ENCODE peak calls at places on chromosomes 4 and X, in six cellular contexts. I, Z, X, J, P and D are unnamed samples.

GRCh38 chr4:166282081-166282770 is 409.2 kb downstream of the TLL1 start:
- DNase-seq in I (no peak), Z (no peak), X (no peak), J (no peak), P (no peak), D (no peak)

GRCh38 chr4:37383579-37384229 is 139.2 kb downstream of the NWD2 start:
- DNase-seq in I (peak; percentile 5), Z (peak; percentile 36), X (peak; percentile 71), J (no peak), P (peak; percentile 28), D (peak; percentile 53)

GRCh38 chr4:26441110-26441509 is 49.2 kb downstream of the CCKAR start:
- DNase-seq in I (peak; percentile 73), Z (no peak), X (no peak), J (no peak), P (no peak), D (no peak)

GRCh38 chr4:164959896-164960295 is 17.6 kb downstream of the TRIM61 start:
- DNase-seq in I (peak; percentile 22), Z (no peak), X (no peak), J (no peak), P (no peak), D (no peak)

GRCh38 chrX:8629871-8630270 is 102.1 kb downstream of the ANOS1 start:
- DNase-seq in I (peak; percentile 4), Z (no peak), X (no peak), J (no peak), P (no peak), D (no peak)

GRCh38 chrX:155218777-155219176 is 2.5 kb downstream of the VBP1 start:
- DNase-seq in I (no peak), Z (no peak), X (no peak), J (no peak), P (no peak), D (no peak)

GRCh38 chr4:15878011-15878410 is 60.5 kb downstream of the FGFBP1 start:
- DNase-seq in I (no peak), Z (no peak), X (peak; percentile 28), J (no peak), P (no peak), D (no peak)

GRCh38 chr4:128676095-128676494 is 133.4 kb upstream of the JADE1 start:
- DNase-seq in I (no peak), Z (no peak), X (no peak), J (no peak), P (no peak), D (no peak)

GRCh38 chr4:163165217-163166017 is 1.3 kb downstream of the NAF1 start:
- DNase-seq in I (peak; percentile 34), Z (no peak), X (no peak), J (no peak), P (peak; percentile 30), D (no peak)

GRCh38 chr4:175087156-175087555 is 169.0 kb downstream of the ADAM29 start:
- DNase-seq in I (no peak), Z (no peak), X (no peak), J (no peak), P (no peak), D (no peak)

GRCh38 chr4:182869697-182870096 is 47.5 kb downstream of the DCTD start:
- DNase-seq in I (no peak), Z (no peak), X (no peak), J (no peak), P (no peak), D (no peak)

GRCh38 chr4:138308421-138308820 is 66.3 kb upstream of the SLC7A11 start:
- DNase-seq in I (peak; percentile 76), Z (no peak), X (no peak), J (no peak), P (peak; percentile 68), D (no peak)

GRCh38 chr4:39802005-39802404 is 104.1 kb downstream of the UBE2K start:
- DNase-seq in I (no peak), Z (no peak), X (no peak), J (no peak), P (no peak), D (no peak)

GRCh38 chr4:39341075-39341725 is 25.0 kb downstream of the RFC1 start:
- DNase-seq in I (no peak), Z (no peak), X (no peak), J (no peak), P (no peak), D (no peak)

GRCh38 chrX:107537815-107538214 is 88.4 kb downstream of the FRMPD3 start:
- DNase-seq in I (peak; percentile 50), Z (peak; percentile 76), X (peak; percentile 67), J (no peak), P (peak; percentile 46), D (peak; percentile 9)

GRCh38 chr4:36208884-36209473 is 35.3 kb downstream of the ARAP2 start:
- DNase-seq in I (no peak), Z (no peak), X (no peak), J (no peak), P (no peak), D (no peak)

GRCh38 chr4:7052923-7053715 is 9.9 kb downstream of the TADA2B start:
- DNase-seq in I (no peak), Z (no peak), X (no peak), J (no peak), P (peak; percentile 32), D (no peak)

GRCh38 chrX:100447563-100448397 is 37.7 kb upstream of the PCDH19 start:
- DNase-seq in I (peak; percentile 1), Z (peak; percentile 48), X (peak; percentile 55), J (no peak), P (peak; percentile 28), D (peak; percentile 18)

GRCh38 chr4:21879187-21879586 is 69.4 kb downstream of the KCNIP4 start:
- DNase-seq in I (peak; percentile 23), Z (peak; percentile 74), X (peak; percentile 73), J (peak; percentile 33), P (peak; percentile 17), D (no peak)

GRCh38 chr4:184697956-184698355 is 35.9 kb downstream of the CENPU start:
- DNase-seq in I (no peak), Z (no peak), X (no peak), J (no peak), P (no peak), D (no peak)

GRCh38 chr4:184699941-184700340 is 34.0 kb downstream of the CENPU start:
- DNase-seq in I (peak; percentile 30), Z (no peak), X (no peak), J (no peak), P (no peak), D (no peak)

GRCh38 chr4:184694412-184694956 is 39.4 kb downstream of the CENPU start:
- DNase-seq in I (no peak), Z (no peak), X (no peak), J (no peak), P (no peak), D (no peak)

GRCh38 chr4:184693056-184693455 is 40.8 kb downstream of the CENPU start:
- DNase-seq in I (peak; percentile 62), Z (no peak), X (no peak), J (no peak), P (no peak), D (no peak)

GRCh38 chr4:184695178-184695896 is 38.6 kb downstream of the CENPU start:
- DNase-seq in I (peak; percentile 19), Z (no peak), X (no peak), J (no peak), P (peak; percentile 18), D (no peak)
- H2BK15ac ChIP-seq in I (no peak overlapping the region), Z (no peak overlapping the region), X (no peak overlapping the region), J (no peak overlapping the region), P (no peak overlapping the region), D (no peak overlapping the region)

DNA sequence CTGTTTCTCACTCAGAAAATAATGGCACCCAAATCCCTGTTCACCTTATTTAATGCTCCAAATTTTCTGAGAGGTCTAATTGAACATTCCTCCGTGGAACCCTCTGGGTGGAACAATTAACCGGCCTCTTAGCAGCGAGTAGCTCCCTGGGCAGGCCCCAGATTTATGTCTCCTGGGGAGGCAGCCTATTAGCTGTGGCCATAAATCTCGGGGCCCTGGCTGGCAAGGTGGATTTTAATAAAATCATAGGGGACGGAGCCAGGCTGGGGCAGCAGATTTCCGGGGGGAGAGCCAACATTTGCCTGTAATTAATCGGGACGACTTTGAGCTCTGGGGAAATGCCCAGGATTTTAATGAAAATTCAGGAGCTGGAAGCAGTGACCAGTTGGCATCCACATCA is 49.1 kb upstream of the MSX1 start:
- DNase-seq in I (no peak), Z (no peak), X (no peak), J (no peak), P (no peak), D (no peak)
- H2BK15ac ChIP-seq in I (no peak overlapping the region), Z (no peak overlapping the region), X (no peak overlapping the region), J (no peak overlapping the region), P (no peak overlapping the region), D (no peak overlapping the region)

DNA sequence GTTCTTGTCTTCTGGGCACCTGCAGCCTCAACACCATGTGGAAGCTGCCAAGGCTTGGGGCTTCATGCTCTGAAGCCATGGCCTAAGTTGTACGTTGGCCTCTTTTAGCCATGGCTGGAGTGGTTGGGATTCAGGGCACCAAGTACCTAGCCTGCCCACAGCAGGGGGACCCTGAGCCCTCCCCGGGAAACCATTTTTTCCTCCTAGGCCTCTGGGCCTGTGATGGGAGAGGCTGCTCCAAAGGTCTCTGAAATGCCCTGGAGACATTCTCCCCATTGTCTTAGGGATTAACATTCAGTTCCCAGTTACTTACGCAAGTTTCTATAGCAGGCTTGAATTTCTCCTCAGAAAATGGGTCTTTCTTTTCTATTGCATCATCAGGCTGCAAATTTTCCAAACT is 269.3 kb downstream of the NAP1L3 start:
- DNase-seq in I (no peak), Z (no peak), X (no peak), J (no peak), P (no peak), D (no peak)
- H2BK15ac ChIP-seq in I (no peak overlapping the region), Z (no peak overlapping the region), X (no peak overlapping the region), J (no peak overlapping the region), P (no peak overlapping the region), D (no peak overlapping the region)

GRCh38 chrX:153410328-153410727 is 944 bp upstream of the ZFP92 start:
- DNase-seq in I (no peak), Z (no peak), X (no peak), J (no peak), P (no peak), D (no peak)

GRCh38 chrX:153409414-153410101 is 1.7 kb upstream of the ZFP92 start:
- DNase-seq in I (no peak), Z (no peak), X (no peak), J (no peak), P (no peak), D (no peak)

GRCh38 chrX:153411988-153412574 is 809 bp downstream of the ZFP92 start:
- DNase-seq in I (no peak), Z (no peak), X (no peak), J (no peak), P (no peak), D (no peak)

GRCh38 chrX:153411255-153411987 is at the start of gene ZFP92:
- DNase-seq in I (no peak), Z (no peak), X (no peak), J (no peak), P (peak; percentile 14), D (no peak)

DNA sequence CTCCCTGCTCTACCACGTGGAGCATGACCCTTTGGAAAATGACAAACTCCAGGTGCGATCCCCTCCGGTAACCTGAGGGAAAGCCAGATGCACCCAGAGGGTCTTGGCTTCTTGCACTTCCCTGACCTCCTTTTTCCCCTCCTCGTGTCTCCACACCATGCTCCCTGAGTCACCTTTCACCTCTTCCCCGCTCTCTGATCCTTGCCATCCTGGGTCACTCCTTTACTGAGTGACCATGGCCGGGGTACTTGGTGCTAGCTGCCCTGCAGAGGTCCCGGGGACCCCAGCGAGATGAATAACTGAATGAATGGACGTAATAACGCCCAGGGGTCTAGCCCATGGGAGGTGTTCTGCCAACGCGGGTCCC is 401 bp upstream of the ZFP92 start:
- DNase-seq in I (no peak), Z (no peak), X (no peak), J (no peak), P (no peak), D (no peak)
- H2BK15ac ChIP-seq in I (no peak overlapping the region), Z (no peak overlapping the region), X (no peak overlapping the region), J (no peak overlapping the region), P (no peak overlapping the region), D (no peak overlapping the region)